ENCODE peak calls at places on chromosome 15, in eight cellular contexts. One of them, this sample, is unnamed.

GRCh38 chr15:41263891-41264351 is 32.9 kb downstream of the CHP1 start:
- DNase-seq in fibroblast of lung: peak; percentile 40
- DNase-seq in PC-9: no peak
- DNase-seq in prostate gland: no peak
- DNase-seq in left lung: no peak
- DNase-seq in ovary: no peak
- DNase-seq in Peyer's patch: no peak
- DNase-seq in K562: no peak
- DNase-seq in this sample: no peak

GRCh38 chr15:96462768-96463167 is 132.3 kb downstream of the NR2F2 start:
- DNase-seq in Peyer's patch: no peak
- DNase-seq in left lung: no peak
- DNase-seq in prostate gland: no peak
- DNase-seq in K562: no peak
- DNase-seq in PC-9: no peak
- DNase-seq in ovary: no peak
- DNase-seq in fibroblast of lung: no peak
- DNase-seq in this sample: no peak

GRCh38 chr15:64841258-64842098 is at the start of gene PLEKHO2:
- DNase-seq in fibroblast of lung: peak; percentile 93
- DNase-seq in Peyer's patch: peak; percentile 95
- DNase-seq in PC-9: peak; percentile 92
- DNase-seq in ovary: peak; percentile 97
- DNase-seq in prostate gland: peak; percentile 97
- DNase-seq in left lung: peak; percentile 100
- DNase-seq in K562: peak; percentile 96
- DNase-seq in this sample: peak; percentile 89

GRCh38 chr15:72229076-72229946 is 1.7 kb downstream of the PKM start:
- DNase-seq in left lung: no peak
- DNase-seq in prostate gland: peak; percentile 69
- DNase-seq in ovary: no peak
- DNase-seq in PC-9: no peak
- DNase-seq in fibroblast of lung: peak; percentile 54
- DNase-seq in Peyer's patch: peak; percentile 48
- DNase-seq in K562: no peak
- DNase-seq in this sample: no peak

GRCh38 chr15:35108453-35108852 is 23.4 kb upstream of the NANOGP8 start:
- DNase-seq in ovary: no peak
- DNase-seq in K562: no peak
- DNase-seq in prostate gland: no peak
- DNase-seq in left lung: no peak
- DNase-seq in Peyer's patch: no peak
- DNase-seq in PC-9: no peak
- DNase-seq in fibroblast of lung: no peak
- DNase-seq in this sample: no peak

GRCh38 chr15:25171856-25172687 is 217.3 kb downstream of the SNRPN start:
- DNase-seq in PC-9: no peak
- DNase-seq in ovary: peak; percentile 11
- DNase-seq in K562: no peak
- DNase-seq in Peyer's patch: peak; percentile 8
- DNase-seq in prostate gland: no peak
- DNase-seq in left lung: peak; percentile 34
- DNase-seq in fibroblast of lung: no peak
- DNase-seq in this sample: no peak

GRCh38 chr15:63157891-63158431 is 684 bp upstream of the RPS27L start:
- DNase-seq in prostate gland: peak; percentile 27
- DNase-seq in fibroblast of lung: peak; percentile 86
- DNase-seq in left lung: no peak
- DNase-seq in ovary: peak; percentile 55
- DNase-seq in K562: peak; percentile 51
- DNase-seq in PC-9: peak; percentile 29
- DNase-seq in Peyer's patch: peak; percentile 60
- DNase-seq in this sample: no peak

GRCh38 chr15:47331796-47332480 is 385.4 kb upstream of the SEMA6D start:
- DNase-seq in prostate gland: no peak
- DNase-seq in PC-9: no peak
- DNase-seq in fibroblast of lung: peak; percentile 18
- DNase-seq in ovary: peak; percentile 52
- DNase-seq in K562: no peak
- DNase-seq in Peyer's patch: no peak
- DNase-seq in left lung: no peak
- DNase-seq in this sample: no peak

GRCh38 chr15:47374222-47374621 is 343.1 kb upstream of the SEMA6D start:
- DNase-seq in K562: no peak
- DNase-seq in prostate gland: no peak
- DNase-seq in ovary: no peak
- DNase-seq in fibroblast of lung: no peak
- DNase-seq in PC-9: no peak
- DNase-seq in Peyer's patch: no peak
- DNase-seq in left lung: no peak
- DNase-seq in this sample: no peak

GRCh38 chr15:45654749-45655148 is 19.9 kb downstream of the SQOR start:
- DNase-seq in K562: no peak
- DNase-seq in left lung: no peak
- DNase-seq in Peyer's patch: no peak
- DNase-seq in ovary: no peak
- DNase-seq in fibroblast of lung: no peak
- DNase-seq in PC-9: no peak
- DNase-seq in prostate gland: no peak
- DNase-seq in this sample: no peak

GRCh38 chr15:34259557-34259956 is 34.7 kb downstream of the EMC4 start:
- DNase-seq in ovary: no peak
- DNase-seq in prostate gland: no peak
- DNase-seq in fibroblast of lung: no peak
- DNase-seq in left lung: no peak
- DNase-seq in K562: no peak
- DNase-seq in Peyer's patch: no peak
- DNase-seq in PC-9: no peak
- DNase-seq in this sample: no peak

GRCh38 chr15:65365229-65365628 is 12.6 kb downstream of the IGDCC3 start:
- DNase-seq in Peyer's patch: no peak
- DNase-seq in PC-9: peak; percentile 77
- DNase-seq in prostate gland: no peak
- DNase-seq in K562: no peak
- DNase-seq in ovary: no peak
- DNase-seq in fibroblast of lung: no peak
- DNase-seq in left lung: no peak
- DNase-seq in this sample: no peak

GRCh38 chr15:77386626-77387025 is 33.3 kb downstream of the PEAK1 start:
- DNase-seq in fibroblast of lung: no peak
- DNase-seq in ovary: no peak
- DNase-seq in prostate gland: no peak
- DNase-seq in left lung: no peak
- DNase-seq in K562: no peak
- DNase-seq in Peyer's patch: no peak
- DNase-seq in PC-9: no peak
- DNase-seq in this sample: no peak

GRCh38 chr15:56640549-56640948 is 92.8 kb downstream of the ZNF280D start:
- DNase-seq in prostate gland: no peak
- DNase-seq in left lung: no peak
- DNase-seq in ovary: no peak
- DNase-seq in K562: no peak
- DNase-seq in fibroblast of lung: no peak
- DNase-seq in PC-9: no peak
- DNase-seq in Peyer's patch: no peak
- DNase-seq in this sample: no peak

GRCh38 chr15:38004218-38004848 is 69.9 kb downstream of the TMCO5A start:
- DNase-seq in prostate gland: no peak
- DNase-seq in ovary: no peak
- DNase-seq in Peyer's patch: no peak
- DNase-seq in left lung: peak; percentile 53
- DNase-seq in fibroblast of lung: no peak
- DNase-seq in PC-9: no peak
- DNase-seq in K562: no peak
- DNase-seq in this sample: no peak

GRCh38 chr15:66715736-66716667 is 14.0 kb downstream of the SMAD6 start:
- DNase-seq in left lung: no peak
- DNase-seq in prostate gland: no peak
- DNase-seq in fibroblast of lung: no peak
- DNase-seq in ovary: no peak
- DNase-seq in Peyer's patch: no peak
- DNase-seq in PC-9: no peak
- DNase-seq in K562: no peak
- DNase-seq in this sample: no peak

GRCh38 chr15:66715181-66715624 is 13.2 kb downstream of the SMAD6 start:
- DNase-seq in left lung: no peak
- DNase-seq in Peyer's patch: no peak
- DNase-seq in K562: no peak
- DNase-seq in prostate gland: no peak
- DNase-seq in PC-9: no peak
- DNase-seq in ovary: no peak
- DNase-seq in fibroblast of lung: no peak
- DNase-seq in this sample: no peak

GRCh38 chr15:66711886-66712285 is 9.8 kb downstream of the SMAD6 start:
- DNase-seq in left lung: no peak
- DNase-seq in PC-9: no peak
- DNase-seq in ovary: no peak
- DNase-seq in fibroblast of lung: peak; percentile 46
- DNase-seq in Peyer's patch: no peak
- DNase-seq in prostate gland: no peak
- DNase-seq in K562: no peak
- DNase-seq in this sample: no peak

GRCh38 chr15:66714543-66714981 is 12.5 kb downstream of the SMAD6 start:
- DNase-seq in Peyer's patch: no peak
- DNase-seq in prostate gland: no peak
- DNase-seq in ovary: no peak
- DNase-seq in fibroblast of lung: peak; percentile 56
- DNase-seq in PC-9: no peak
- DNase-seq in K562: no peak
- DNase-seq in left lung: no peak
- DNase-seq in this sample: no peak

DNA sequence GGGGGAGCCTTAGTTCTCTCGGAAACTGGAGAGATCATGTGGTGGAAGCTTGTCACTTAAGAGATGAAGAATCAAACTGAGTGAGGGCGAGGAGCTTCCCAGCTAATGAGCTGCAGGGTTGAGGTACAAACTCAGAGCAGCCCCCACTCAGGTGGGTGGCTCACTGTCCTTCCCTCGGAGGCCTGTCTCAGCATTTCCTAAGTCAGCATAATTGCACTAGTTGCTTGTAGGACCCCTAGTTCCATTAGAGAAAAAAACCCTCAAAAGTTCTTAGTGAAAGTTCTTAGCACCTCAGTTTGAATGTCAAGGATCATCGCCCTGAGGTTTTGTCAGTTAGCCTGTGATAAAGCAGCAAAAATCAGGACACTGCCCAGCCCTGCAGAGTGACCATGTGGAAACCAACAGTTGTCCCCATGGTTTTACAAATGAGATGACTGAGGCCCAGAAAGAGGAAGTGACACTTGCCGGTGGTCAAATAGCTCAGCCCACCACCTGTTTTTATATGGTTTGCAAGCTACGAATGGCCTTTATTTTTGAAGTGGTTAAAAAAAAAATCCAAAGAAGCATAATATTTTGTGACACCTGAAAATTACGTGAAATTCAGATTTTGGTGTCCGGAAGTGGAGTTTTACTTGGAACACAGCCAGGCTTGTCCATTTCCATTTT is 11.9 kb downstream of the SMAD6 start:
- DNase-seq in ovary: no peak
- DNase-seq in fibroblast of lung: no peak
- DNase-seq in left lung: no peak
- DNase-seq in prostate gland: no peak
- DNase-seq in PC-9: no peak
- DNase-seq in Peyer's patch: no peak
- DNase-seq in K562: no peak
- DNase-seq in this sample: no peak
- H3K4me3 ChIP-seq in ovary: no peak overlapping the region
- H3K4me3 ChIP-seq in fibroblast of lung: no peak overlapping the region
- H3K4me3 ChIP-seq in left lung: no peak overlapping the region
- H3K4me3 ChIP-seq in prostate gland: no peak overlapping the region
- H3K4me3 ChIP-seq in PC-9: no peak overlapping the region
- H3K4me3 ChIP-seq in Peyer's patch: no peak overlapping the region
- H3K4me3 ChIP-seq in K562: no peak overlapping the region
- H3K4me3 ChIP-seq in this sample: no peak overlapping the region

GRCh38 chr15:75597667-75598341 is 18.7 kb upstream of the PTPN9 start:
- DNase-seq in left lung: no peak
- DNase-seq in PC-9: no peak
- DNase-seq in Peyer's patch: no peak
- DNase-seq in prostate gland: no peak
- DNase-seq in K562: no peak
- DNase-seq in ovary: no peak
- DNase-seq in fibroblast of lung: no peak
- DNase-seq in this sample: no peak
- TF ChIP-seq CTCF in left lung: peak; percentile 30
- TF ChIP-seq CTCF in PC-9: peak; percentile 53
- TF ChIP-seq CTCF in Peyer's patch: peak; percentile 47
- TF ChIP-seq CTCF in prostate gland: no peak
- TF ChIP-seq CTCF in K562: peak; percentile 47
- TF ChIP-seq CTCF in ovary: no peak
- TF ChIP-seq CTCF in fibroblast of lung: peak; percentile 48
- TF ChIP-seq CTCF in this sample: peak; percentile 52

GRCh38 chr15:39100106-39100505 is 480.8 kb upstream of the THBS1 start:
- DNase-seq in K562: no peak
- DNase-seq in fibroblast of lung: no peak
- DNase-seq in PC-9: no peak
- DNase-seq in prostate gland: no peak
- DNase-seq in left lung: no peak
- DNase-seq in ovary: no peak
- DNase-seq in Peyer's patch: no peak
- DNase-seq in this sample: no peak
- H3K27ac ChIP-seq in K562: no peak overlapping the region
- H3K27ac ChIP-seq in fibroblast of lung: no peak overlapping the region
- H3K27ac ChIP-seq in PC-9: no peak overlapping the region
- H3K27ac ChIP-seq in prostate gland: no peak overlapping the region
- H3K27ac ChIP-seq in left lung: no peak overlapping the region
- H3K27ac ChIP-seq in ovary: no peak overlapping the region
- H3K27ac ChIP-seq in Peyer's patch: no peak overlapping the region
- H3K27ac ChIP-seq in this sample: no peak overlapping the region

GRCh38 chr15:53202876-53203275 is 412.7 kb upstream of the ONECUT1 start:
- DNase-seq in Peyer's patch: no peak
- DNase-seq in ovary: no peak
- DNase-seq in prostate gland: no peak
- DNase-seq in left lung: no peak
- DNase-seq in K562: no peak
- DNase-seq in fibroblast of lung: no peak
- DNase-seq in PC-9: no peak
- DNase-seq in this sample: no peak

GRCh38 chr15:53196235-53196634 is 406.1 kb upstream of the ONECUT1 start:
- DNase-seq in K562: no peak
- DNase-seq in prostate gland: no peak
- DNase-seq in ovary: no peak
- DNase-seq in Peyer's patch: no peak
- DNase-seq in fibroblast of lung: no peak
- DNase-seq in PC-9: no peak
- DNase-seq in left lung: no peak
- DNase-seq in this sample: no peak

GRCh38 chr15:53193149-53193548 is 403.0 kb upstream of the ONECUT1 start:
- DNase-seq in Peyer's patch: no peak
- DNase-seq in ovary: no peak
- DNase-seq in K562: no peak
- DNase-seq in prostate gland: no peak
- DNase-seq in fibroblast of lung: peak; percentile 6
- DNase-seq in PC-9: no peak
- DNase-seq in left lung: no peak
- DNase-seq in this sample: no peak

DNA sequence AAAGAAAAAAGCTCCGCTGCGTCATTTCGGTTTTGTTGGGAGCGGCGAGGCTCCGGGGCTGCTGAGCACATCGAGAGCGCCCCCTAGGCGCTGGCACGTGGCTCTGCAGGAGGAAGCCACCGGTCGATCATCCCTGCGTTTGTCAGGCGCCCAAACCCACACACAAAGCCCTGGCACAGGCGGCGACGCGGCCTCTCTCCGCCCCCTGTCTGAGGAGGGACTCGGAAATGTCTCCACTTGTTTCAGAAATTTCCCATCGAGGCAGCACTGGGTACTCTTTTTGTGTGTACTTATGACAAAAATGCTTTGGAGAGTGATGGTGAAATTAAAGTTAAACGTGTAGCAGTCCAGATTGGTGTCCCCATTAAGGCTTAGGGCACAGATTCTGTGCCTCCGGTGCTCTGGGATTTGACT is 407.3 kb upstream of the ONECUT1 start:
- DNase-seq in ovary: peak; percentile 43
- DNase-seq in fibroblast of lung: peak; percentile 32
- DNase-seq in PC-9: peak; percentile 33
- DNase-seq in prostate gland: peak; percentile 32
- DNase-seq in left lung: peak; percentile 84
- DNase-seq in Peyer's patch: no peak
- DNase-seq in K562: peak; percentile 65
- DNase-seq in this sample: no peak
- H3K4me3 ChIP-seq in ovary: no peak overlapping the region
- H3K4me3 ChIP-seq in fibroblast of lung: no peak overlapping the region
- H3K4me3 ChIP-seq in PC-9: no peak overlapping the region
- H3K4me3 ChIP-seq in prostate gland: no peak overlapping the region
- H3K4me3 ChIP-seq in left lung: no peak overlapping the region
- H3K4me3 ChIP-seq in Peyer's patch: no peak overlapping the region
- H3K4me3 ChIP-seq in K562: no peak overlapping the region
- H3K4me3 ChIP-seq in this sample: no peak overlapping the region

This sample was measured in CD8-positive, alpha-beta T cell.